ENCODE peak calls at places on chromosomes 6 and 20, in eight cellular contexts. M is lower leg skin, W is Peyer's patch, G is endothelial cell of umbilical vein, R is A549, S is transverse colon, F is stomach, A is tibial nerve. E is an unnamed sample.

GRCh38 chr6:108942556-108943492 is 94.6 kb downstream of the ARMC2 start:
- DNase-seq in G (no peak), R (no peak), W (no peak), S (no peak), A (no peak), M (no peak), F (no peak), E (peak)

GRCh38 chr6:91166271-91166670 is 579.4 kb upstream of the MAP3K7 start:
- DNase-seq in F (no peak), R (no peak), A (no peak), W (no peak), G (no peak), M (no peak), S (no peak), E (no peak)

GRCh38 chr6:121884056-121884455 is 448.6 kb downstream of the GJA1 start:
- DNase-seq in G (no peak), R (no peak), W (no peak), M (no peak), A (no peak), S (no peak), F (no peak), E (no peak)

GRCh38 chr6:18154507-18155272 is at the start of gene TPMT:
- DNase-seq in A (no peak), M (peak), G (no peak), F (peak), W (peak), R (no peak), S (peak), E (no peak)

GRCh38 chr6:28980797-28981390 is 24.2 kb downstream of the ZNF311 start:
- DNase-seq in R (peak), G (peak), M (no peak), S (peak), A (peak), F (no peak), W (no peak), E (peak)

GRCh38 chr6:30331981-30332380 is 5.3 kb downstream of the TRIM39 start:
- DNase-seq in G (no peak), S (no peak), A (no peak), M (no peak), W (no peak), R (no peak), F (no peak), E (no peak)

GRCh38 chr20:25865715-25866656 is 169.3 kb upstream of the ZNF337 start:
- DNase-seq in M (no peak), W (peak), A (no peak), G (peak), R (peak), F (peak), S (peak), E (peak)

GRCh38 chr20:49821381-49821780 is 8.8 kb downstream of the SLC9A8 start:
- DNase-seq in W (no peak), F (no peak), S (no peak), R (no peak), G (no peak), A (no peak), M (no peak), E (no peak)

GRCh38 chr6:150315626-150316025 is 53.2 kb upstream of the IYD start:
- DNase-seq in F (no peak), R (no peak), G (no peak), W (no peak), M (no peak), A (no peak), S (no peak), E (no peak)

GRCh38 chr20:24779166-24779565 is 169.9 kb upstream of the CST7 start:
- DNase-seq in A (no peak), W (peak), S (no peak), M (peak), G (no peak), F (no peak), R (no peak), E (no peak)

GRCh38 chr6:165678429-165678828 is 15.4 kb upstream of the PDE10A start:
- DNase-seq in F (no peak), G (no peak), S (no peak), A (no peak), W (no peak), M (no peak), R (no peak), E (no peak)

GRCh38 chr20:46255440-46256104 is 52.7 kb downstream of the CDH22 start:
- DNase-seq in S (peak), R (peak), F (peak), G (peak), M (peak), A (peak), W (peak), E (no peak)

GRCh38 chr6:128494440-128494839 is 26.0 kb downstream of the PTPRK start:
- DNase-seq in W (no peak), M (no peak), G (no peak), R (no peak), S (no peak), F (no peak), A (no peak), E (no peak)

GRCh38 chr20:48904566-48905321 is 16.8 kb upstream of the ARFGEF2 start:
- DNase-seq in F (peak), M (peak), G (peak), W (no peak), R (peak), S (peak), A (peak), E (peak)

GRCh38 chr20:57662313-57663240 is 42.4 kb upstream of the ZBP1 start:
- DNase-seq in F (peak), R (no peak), M (peak), S (peak), A (no peak), W (peak), G (no peak), E (no peak)

GRCh38 chr6:169865346-169866139 is 114.1 kb downstream of the ERMARD start:
- DNase-seq in S (no peak), G (no peak), W (no peak), M (peak), A (no peak), F (peak), R (no peak), E (no peak)

GRCh38 chr6:138343112-138343511 is 34.6 kb upstream of the SMIM28 start:
- DNase-seq in A (no peak), G (no peak), F (no peak), M (no peak), W (no peak), R (no peak), S (no peak), E (no peak)

GRCh38 chr6:143642403-143642802 is 35.4 kb upstream of the PHACTR2 start:
- DNase-seq in F (no peak), S (no peak), A (no peak), G (no peak), M (no peak), W (no peak), R (no peak), E (no peak)

GRCh38 chr6:7819641-7820040 is 90.9 kb downstream of the TXNDC5 start:
- DNase-seq in M (no peak), A (no peak), R (no peak), W (no peak), G (no peak), S (no peak), F (no peak), E (no peak)

GRCh38 chr6:37882292-37882691 is 62.8 kb downstream of the ZFAND3 start:
- DNase-seq in R (no peak), F (no peak), S (no peak), G (no peak), A (no peak), M (no peak), W (no peak), E (no peak)

GRCh38 chr6:145815875-145816274 is 1.3 kb upstream of the FBXO30 start:
- DNase-seq in W (no peak), A (no peak), M (no peak), F (no peak), G (no peak), S (no peak), R (no peak), E (peak)

GRCh38 chr20:38604873-38605303 is 3.3 kb downstream of the ARHGAP40 start:
- DNase-seq in G (peak), F (peak), A (no peak), S (no peak), R (peak), M (no peak), W (no peak), E (no peak)

GRCh38 chr6:107819976-107820551 is 4.0 kb downstream of the SCML4 start:
- DNase-seq in W (no peak), A (no peak), M (no peak), R (no peak), G (no peak), S (peak), F (no peak), E (no peak)

GRCh38 chr6:9159051-9159450 is 723.7 kb upstream of the SLC35B3 start:
- DNase-seq in F (no peak), S (no peak), A (no peak), R (no peak), W (no peak), G (no peak), M (no peak), E (no peak)

GRCh38 chr20:25233016-25233772 is 14.7 kb upstream of the PYGB start:
- DNase-seq in R (peak), F (peak), W (peak), S (peak), A (peak), G (peak), M (no peak), E (no peak)

GRCh38 chr20:48592107-48592940 is 235.5 kb downstream of the PREX1 start:
- DNase-seq in A (no peak), G (no peak), M (peak), W (no peak), R (no peak), F (no peak), S (no peak), E (no peak)

GRCh38 chr20:23341073-23341472 is 9.5 kb upstream of the NXT1 start:
- DNase-seq in W (no peak), R (no peak), A (no peak), F (no peak), M (no peak), S (no peak), G (no peak), E (no peak)

GRCh38 chr6:10347561-10348327 is 67.1 kb downstream of the TFAP2A start:
- DNase-seq in A (no peak), M (no peak), F (no peak), G (no peak), S (no peak), R (peak), W (no peak), E (no peak)

GRCh38 chr20:40197744-40198143 is 491.3 kb downstream of the MAFB start:
- DNase-seq in G (no peak), S (no peak), F (no peak), R (no peak), A (peak), M (no peak), W (no peak), E (peak)

GRCh38 chr6:24517659-24518538 is 23.1 kb downstream of the ALDH5A1 start:
- DNase-seq in M (no peak), S (no peak), A (no peak), G (no peak), W (no peak), R (no peak), F (no peak), E (no peak)
- TF ChIP-seq POLR2A in M (no peak), S (no peak), A (no peak), G (no peak), W (no peak), R (no peak), F (no peak), E (no peak)

GRCh38 chr6:75351570-75351969 is 67.0 kb upstream of the TMEM30A start:
- DNase-seq in W (no peak), F (no peak), A (no peak), M (no peak), G (no peak), R (no peak), S (no peak), E (no peak)
- TF ChIP-seq POLR2A in W (no peak), F (no peak), A (no peak), M (no peak), G (no peak), R (no peak), S (no peak), E (no peak)

GRCh38 chr20:21125849-21126840 is at the start of gene KIZ:
- DNase-seq in A (peak), S (peak), R (peak), W (peak), G (peak), F (peak), M (peak), E (peak)
- TF ChIP-seq POLR2A in A (peak), S (peak), R (peak), W (peak), G (peak), F (no peak), M (no peak), E (peak)

DNA sequence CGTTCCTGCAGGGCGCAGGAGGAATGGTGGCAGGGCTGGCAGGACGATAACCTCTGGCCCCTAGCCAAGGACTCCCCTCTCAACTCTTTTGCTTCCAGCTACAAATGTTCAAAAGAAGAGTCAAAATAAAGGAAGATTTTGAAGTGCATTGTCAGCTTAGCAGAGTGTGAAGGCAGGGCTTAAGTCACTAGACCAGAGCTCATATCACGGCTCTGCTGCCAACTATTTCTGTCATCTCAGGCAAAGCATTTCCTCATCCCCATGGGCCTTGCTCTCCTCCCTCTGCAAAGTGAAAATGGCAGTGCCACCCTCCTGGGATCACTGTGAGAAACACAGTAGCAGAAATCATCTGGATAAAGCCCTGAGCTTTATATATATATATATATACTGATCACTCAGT is 36.7 kb downstream of the CFAP61 start:
- DNase-seq in F (no peak), G (no peak), R (no peak), A (no peak), W (no peak), M (no peak), S (no peak), E (no peak)
- TF ChIP-seq POLR2A in F (no peak), G (no peak), R (no peak), A (no peak), W (no peak), M (no peak), S (no peak), E (no peak)

DNA sequence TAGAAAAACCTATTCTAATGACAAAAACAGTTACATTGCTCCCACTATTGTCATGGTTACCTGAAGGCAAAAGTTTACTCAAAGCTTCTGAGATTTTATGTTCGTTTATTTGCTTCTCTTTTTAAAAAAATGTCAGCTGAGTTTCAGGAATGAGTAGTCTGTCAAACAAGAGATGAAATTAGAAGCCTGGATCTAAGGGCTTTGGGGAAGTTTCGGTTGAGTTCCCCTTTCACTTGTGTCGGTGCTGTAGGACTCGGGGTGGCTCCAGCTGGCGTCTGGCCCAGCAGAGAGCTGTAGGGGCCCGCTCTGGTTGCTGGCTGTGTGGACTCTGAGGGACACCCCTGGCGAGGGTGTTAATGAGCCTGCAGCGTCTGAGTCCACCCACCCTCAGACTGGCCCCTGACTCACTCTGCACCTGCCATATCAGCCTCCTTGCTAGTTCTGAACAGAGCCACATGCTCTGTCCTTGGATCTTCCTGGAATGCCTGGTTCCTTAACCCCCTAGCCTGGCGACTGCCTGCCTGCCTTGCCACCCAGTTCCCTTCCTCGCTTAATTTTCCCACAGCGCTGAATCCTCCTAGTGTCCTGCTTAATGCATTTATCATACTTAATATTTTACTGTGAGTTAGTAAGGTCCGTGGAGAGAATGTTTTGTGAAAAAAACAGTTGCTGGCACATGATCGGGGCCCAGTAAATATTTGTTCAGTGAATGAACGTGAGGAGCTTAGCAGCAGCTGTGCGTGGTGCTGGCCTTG is 1.4 kb downstream of the DNAJC5 start:
- DNase-seq in S (peak), W (peak), R (no peak), M (no peak), A (peak), G (peak), F (peak), E (peak)
- TF ChIP-seq POLR2A in S (peak), W (peak), R (no peak), M (no peak), A (no peak), G (no peak), F (no peak), E (no peak)

GRCh38 chr6:136775081-136775480 is 17.2 kb downstream of the MAP3K5 start:
- DNase-seq in F (no peak), G (no peak), W (no peak), S (no peak), R (no peak), A (no peak), M (no peak), E (no peak)

GRCh38 chr6:136773473-136773796 is 18.8 kb downstream of the MAP3K5 start:
- DNase-seq in M (no peak), F (no peak), R (no peak), W (no peak), S (no peak), A (no peak), G (no peak), E (no peak)

GRCh38 chr6:136774228-136775041 is 17.8 kb downstream of the MAP3K5 start:
- DNase-seq in F (no peak), W (no peak), M (no peak), G (peak), S (no peak), A (no peak), R (peak), E (peak)

GRCh38 chr6:136771306-136771705 is 21.0 kb downstream of the MAP3K5 start:
- DNase-seq in M (no peak), S (no peak), R (no peak), G (no peak), W (no peak), A (no peak), F (no peak), E (no peak)

GRCh38 chr6:136772685-136773472 is 19.4 kb downstream of the MAP3K5 start:
- DNase-seq in W (no peak), R (no peak), M (no peak), G (no peak), A (peak), S (no peak), F (no peak), E (peak)
- TF ChIP-seq POLR2A in W (no peak), R (no peak), M (no peak), G (no peak), A (no peak), S (no peak), F (no peak), E (no peak)

E was measured in NB4.